ENCODE peak calls at places on chromosomes 2 and 18, in four cellular contexts. Q is endothelial cell of umbilical vein, F is GM23338, P is OCI-LY7. A is an unnamed sample.

GRCh38 chr2:226079186-226079585 is 679.7 kb downstream of the NYAP2 start:
- DNase-seq in Q (no peak), P (no peak), F (no peak), A (peak; percentile 66)

GRCh38 chr2:100053499-100053898 is 88.9 kb downstream of the AFF3 start:
- DNase-seq in F (no peak), Q (no peak), P (no peak), A (no peak)

GRCh38 chr2:53473236-53473635 is 294.4 kb upstream of the CHAC2 start:
- DNase-seq in Q (no peak), F (peak; percentile 50), P (peak; percentile 2), A (peak; percentile 10)

GRCh38 chr2:71685073-71685848 is 231.9 kb downstream of the DYSF start:
- DNase-seq in Q (no peak), F (no peak), P (no peak), A (no peak)

GRCh38 chr2:203583696-203584095 is 48.6 kb upstream of the RAPH1 start:
- DNase-seq in Q (peak; percentile 56), P (peak; percentile 81), F (no peak), A (peak; percentile 92)

GRCh38 chr2:161586517-161587167 is 37.6 kb upstream of the SLC4A10 start:
- DNase-seq in Q (peak; percentile 42), P (peak; percentile 26), F (peak; percentile 63), A (peak; percentile 51)

GRCh38 chr2:96091141-96091710 is 25.1 kb downstream of the ADRA2B start:
- DNase-seq in Q (no peak), F (no peak), P (no peak), A (no peak)

GRCh38 chr2:28247326-28247725 is 145.3 kb upstream of the FOSL2 start:
- DNase-seq in Q (no peak), P (no peak), F (no peak), A (no peak)

GRCh38 chr2:38873763-38874162 is 2.0 kb downstream of the DHX57 start:
- DNase-seq in F (no peak), Q (no peak), P (no peak), A (no peak)

GRCh38 chr18:58255701-58256311 is 211.8 kb downstream of the NEDD4L start:
- DNase-seq in F (no peak), P (no peak), Q (no peak), A (no peak)

GRCh38 chr2:230861564-230862255 is 3.0 kb upstream of the ITM2C start:
- DNase-seq in P (no peak), Q (no peak), F (peak; percentile 84), A (no peak)

GRCh38 chr2:111119847-111120252 is 864 bp upstream of the BCL2L11 start:
- DNase-seq in F (no peak), P (no peak), Q (no peak), A (no peak)

GRCh38 chr2:48829036-48829435 is 73.5 kb upstream of the LHCGR start:
- DNase-seq in F (no peak), P (no peak), Q (no peak), A (peak; percentile 65)

GRCh38 chr2:32357545-32358482 is 991 bp downstream of the BIRC6 start:
- DNase-seq in P (peak; percentile 62), F (peak; percentile 64), Q (peak; percentile 56), A (peak; percentile 63)

GRCh38 chr18:79516441-79516931 is 120.8 kb downstream of the NFATC1 start:
- DNase-seq in P (no peak), F (no peak), Q (no peak), A (no peak)

GRCh38 chr2:209426432-209426831 is 2.6 kb downstream of the MAP2 start:
- DNase-seq in P (no peak), Q (peak; percentile 4), F (peak; percentile 68), A (no peak)

GRCh38 chr2:106974891-106975290 is 88.9 kb upstream of the ST6GAL2 start:
- DNase-seq in F (no peak), Q (no peak), P (no peak), A (no peak)

GRCh38 chr2:217857624-217858506 is 144.9 kb downstream of the TNS1 start:
- DNase-seq in F (no peak), Q (no peak), P (no peak), A (no peak)
- H4K20me1 ChIP-seq in F (no peaks in the 10 kb centered on the region), Q (no peaks in the 10 kb centered on the region), P (no peaks in the 10 kb centered on the region), A (no peaks in the 10 kb centered on the region)

GRCh38 chr18:51447351-51447896 is 249.9 kb upstream of the MEX3C start:
- DNase-seq in P (peak; percentile 4), Q (no peak), F (peak; percentile 24), A (no peak)
- H2AFZ ChIP-seq in P (no peak overlapping the region), Q (no peak overlapping the region), F (peak overlapping the region; percentile 93), A (no peak overlapping the region)

GRCh38 chr18:36132756-36133155 is 3.1 kb downstream of the ELP2 start:
- DNase-seq in Q (no peak), P (peak; percentile 5), F (peak; percentile 27), A (no peak)
- H4K20me1 ChIP-seq in Q (no peaks in the 10 kb centered on the region), P (no peaks in the 10 kb centered on the region), F (peaks cover 44% of the 10 kb centered on the region), A (no peaks in the 10 kb centered on the region)

GRCh38 chr2:25700221-25700660 is 26.9 kb upstream of the DTNB start:
- DNase-seq in Q (peak; percentile 73), F (peak; percentile 76), P (peak; percentile 56), A (peak; percentile 74)

GRCh38 chr2:25697559-25698341 is 24.4 kb upstream of the DTNB start:
- DNase-seq in Q (no peak), P (no peak), F (peak; percentile 62), A (no peak)

GRCh38 chr2:25699206-25699605 is 25.8 kb upstream of the DTNB start:
- DNase-seq in P (no peak), Q (no peak), F (no peak), A (no peak)

GRCh38 chr2:25701801-25702200 is 28.4 kb upstream of the DTNB start:
- DNase-seq in Q (no peak), F (no peak), P (no peak), A (no peak)

GRCh38 chr2:25698752-25699151 is 25.4 kb upstream of the DTNB start:
- DNase-seq in P (no peak), Q (peak; percentile 62), F (no peak), A (no peak)
- H2AFZ ChIP-seq in P (no peak overlapping the region), Q (no peak overlapping the region), F (peak overlapping the region; percentile 98), A (no peak overlapping the region)

GRCh38 chr2:132884292-132884691 is 214.3 kb upstream of the LYPD1 start:
- DNase-seq in F (no peak), P (no peak), Q (no peak), A (no peak)

GRCh38 chr2:132883430-132883829 is 213.4 kb upstream of the LYPD1 start:
- DNase-seq in Q (no peak), P (no peak), F (no peak), A (no peak)

GRCh38 chr2:132881540-132881939 is 211.5 kb upstream of the LYPD1 start:
- DNase-seq in F (no peak), P (no peak), Q (no peak), A (no peak)

GRCh38 chr2:132886574-132886973 is 216.6 kb upstream of the LYPD1 start:
- DNase-seq in F (no peak), Q (no peak), P (no peak), A (no peak)

DNA sequence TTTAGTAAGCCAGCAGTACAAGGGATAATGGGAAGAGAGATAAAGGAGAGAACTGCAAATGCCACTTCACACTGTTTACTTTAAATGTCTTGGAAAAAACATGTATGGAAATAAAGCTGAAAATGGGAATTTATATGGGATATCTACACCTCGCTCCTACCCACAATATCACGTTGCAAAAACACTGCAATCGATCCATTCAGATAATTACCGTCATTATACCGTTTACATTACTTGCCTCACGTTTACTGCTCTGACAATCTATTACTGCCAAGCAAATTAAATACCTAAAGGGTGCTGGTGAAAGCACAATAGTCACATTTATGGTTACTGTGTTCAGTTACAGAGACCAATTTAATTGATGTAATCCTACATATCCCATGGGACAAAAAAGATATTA is 214.7 kb upstream of the LYPD1 start:
- DNase-seq in Q (no peak), P (no peak), F (no peak), A (no peak)
- H4K20me1 ChIP-seq in Q (no peaks in the 10 kb centered on the region), P (no peaks in the 10 kb centered on the region), F (no peaks in the 10 kb centered on the region), A (no peaks in the 10 kb centered on the region)

A was measured in GM23248.